ENCODE peak calls at places on chromosomes 5 and 9, in ten cellular contexts. H is endothelial cell; Z is islet precursor cell; V is stomach; F is GM12878; G is T-cell; K is astrocyte of the cerebellum; T is activated CD4-positive, alpha-beta T cell treated with anti-CD3 and anti-CD28 coated beads for 24 hours; N is lower leg skin; A is progenitor cell of endocrine pancreas. J is an unnamed sample.

GRCh38 chr5:156934450-156935211 is 28.4 kb downstream of the TIMD4 start:
- DNase-seq in F (no peak), G (peak), V (no peak), N (peak), T (peak), A (no peak), Z (no peak), K (no peak), H (peak), J (no peak)

GRCh38 chr9:14585730-14586473 is 107.3 kb downstream of the ZDHHC21 start:
- DNase-seq in K (no peak), T (no peak), G (no peak), A (no peak), H (no peak), F (peak), N (no peak), V (no peak), Z (no peak), J (no peak)

GRCh38 chr9:20242767-20243166 is 379.5 kb downstream of the MLLT3 start:
- DNase-seq in A (no peak), N (no peak), F (peak), Z (no peak), G (no peak), T (no peak), H (no peak), K (no peak), V (no peak), J (no peak)

GRCh38 chr9:72509053-72509452 is 12.4 kb upstream of the TMC1 start:
- DNase-seq in T (no peak), K (no peak), G (no peak), F (no peak), A (no peak), Z (no peak), V (no peak), H (no peak), N (no peak), J (no peak)

GRCh38 chr5:89694026-89694540 is 715.5 kb downstream of the CETN3 start:
- DNase-seq in K (peak), Z (no peak), H (no peak), F (no peak), N (no peak), T (no peak), G (no peak), V (no peak), A (no peak), J (no peak)

GRCh38 chr5:2575292-2575691 is 176.2 kb downstream of the IRX2 start:
- DNase-seq in N (no peak), F (no peak), H (no peak), Z (no peak), G (no peak), T (no peak), V (no peak), K (no peak), A (no peak), J (no peak)

GRCh38 chr9:95175523-95175922 is 142.0 kb downstream of the FANCC start:
- DNase-seq in N (no peak), H (no peak), F (no peak), A (no peak), T (no peak), V (no peak), K (no peak), Z (no peak), G (no peak), J (no peak)

GRCh38 chr5:59157001-59157527 is 574.2 kb downstream of the RAB3C start:
- DNase-seq in T (no peak), G (no peak), K (no peak), F (no peak), A (no peak), Z (no peak), H (no peak), N (no peak), V (no peak), J (no peak)

GRCh38 chr9:34493972-34494535 is 28.7 kb downstream of the ENHO start:
- DNase-seq in G (no peak), A (peak), K (peak), Z (peak), H (peak), F (no peak), N (peak), T (no peak), V (peak), J (no peak)

GRCh38 chr5:168552146-168552545 is 23.0 kb downstream of the FBLL1 start:
- DNase-seq in A (no peak), N (no peak), T (no peak), V (no peak), K (peak), H (no peak), G (no peak), Z (no peak), F (no peak), J (peak)

GRCh38 chr9:35828716-35829083 is at the start of gene FAM221B:
- DNase-seq in F (no peak), H (peak), Z (no peak), V (no peak), A (peak), K (no peak), N (peak), G (no peak), T (no peak), J (no peak)